ENCODE peak calls at places on chromosomes 4 and X, in six cellular contexts. L is pancreas, T is upper lobe of right lung, O is OCI-LY7, H is GM12878, S is AG04450. V is an unnamed sample.

GRCh38 chrX:128518508-128518907 is 466.3 kb upstream of the ACTRT1 start:
- DNase-seq in L (no peak), T (no peak), O (peak; percentile 4), H (no peak), S (no peak), V (no peak)

GRCh38 chr4:56552273-56552672 is 46.7 kb downstream of the ARL9 start:
- DNase-seq in L (no peak), T (no peak), O (no peak), H (no peak), S (no peak), V (no peak)

GRCh38 chr4:181854142-181854541 is 389.1 kb upstream of the TENM3 start:
- DNase-seq in L (no peak), T (no peak), O (no peak), H (no peak), S (no peak), V (no peak)

GRCh38 chr4:149980941-149981340 is 97.3 kb upstream of the DCLK2 start:
- DNase-seq in L (peak; percentile 59), T (no peak), O (peak; percentile 43), H (no peak), S (no peak), V (peak; percentile 71)

GRCh38 chrX:150856785-150857184 is 41.7 kb downstream of the CD99L2 start:
- DNase-seq in L (no peak), T (no peak), O (no peak), H (no peak), S (no peak), V (no peak)

GRCh38 chr4:140448162-140448561 is 20.7 kb upstream of the CLGN start:
- DNase-seq in L (no peak), T (no peak), O (no peak), H (no peak), S (no peak), V (no peak)

GRCh38 chrX:769796-770195 is 139.2 kb downstream of the SHOX start:
- DNase-seq in L (peak; percentile 5), T (peak; percentile 28), O (peak; percentile 50), H (no peak), S (no peak), V (peak; percentile 22)

GRCh38 chr4:39047691-39048090 is 14.3 kb upstream of the KLHL5 start:
- DNase-seq in L (no peak), T (no peak), O (no peak), H (no peak), S (no peak), V (no peak)

GRCh38 chrX:45743906-45744625 is 543.4 kb upstream of the DIPK2B start:
- DNase-seq in L (no peak), T (no peak), O (no peak), H (no peak), S (no peak), V (no peak)

GRCh38 chr4:74055096-74055495 is 16.6 kb upstream of the CXCL3 start:
- DNase-seq in L (no peak), T (no peak), O (no peak), H (no peak), S (no peak), V (no peak)

GRCh38 chr4:153365003-153365402 is 20.5 kb downstream of the MND1 start:
- DNase-seq in L (no peak), T (no peak), O (no peak), H (no peak), S (no peak), V (peak; percentile 54)

GRCh38 chrX:57984620-57985019 is 74.4 kb upstream of the ZXDA start:
- DNase-seq in L (no peak), T (no peak), O (no peak), H (no peak), S (no peak), V (no peak)
- H3K9me3 ChIP-seq in L (no peaks in the 10 kb centered on the region), T (no peaks in the 10 kb centered on the region), O (no peaks in the 10 kb centered on the region), H (no peaks in the 10 kb centered on the region), S (peaks cover 17% of the 10 kb centered on the region), V (no peaks in the 10 kb centered on the region)

GRCh38 chr4:97367878-97368277 is 775.4 kb downstream of the STPG2 start:
- DNase-seq in L (no peak), T (no peak), O (no peak), H (no peak), S (no peak), V (no peak)
- H3K9me3 ChIP-seq in L (no peaks in the 10 kb centered on the region), T (no peaks in the 10 kb centered on the region), O (no peaks in the 10 kb centered on the region), H (no peaks in the 10 kb centered on the region), S (no peaks in the 10 kb centered on the region), V (no peaks in the 10 kb centered on the region)

DNA sequence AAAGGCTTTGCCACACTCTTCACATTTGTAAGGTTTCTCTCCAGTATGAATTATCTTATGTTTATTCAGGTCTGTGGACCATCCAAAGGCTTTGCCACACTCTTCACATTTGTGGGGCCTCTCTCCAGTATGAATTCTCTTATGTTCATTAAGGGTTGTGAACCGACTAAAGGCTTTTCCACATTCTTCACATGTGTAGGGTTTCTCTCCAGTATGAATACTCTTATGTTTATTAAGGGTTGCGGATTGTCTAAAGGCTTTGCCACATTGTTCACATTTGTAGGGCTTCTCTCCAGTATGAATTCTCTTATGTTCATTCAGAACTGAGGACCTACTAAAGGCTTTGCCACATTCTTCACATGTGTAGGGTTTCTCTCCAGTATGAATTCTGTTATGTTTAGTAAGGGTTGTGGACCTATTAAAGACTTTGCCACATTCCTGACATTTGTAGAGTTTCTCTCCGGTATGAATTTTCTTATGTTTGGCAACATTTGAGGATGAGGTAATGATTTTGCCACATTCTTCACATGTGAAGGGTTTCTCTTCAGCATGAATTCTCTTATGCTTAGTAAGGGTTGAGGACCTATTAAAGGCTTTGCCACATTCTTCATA is 33.7 kb downstream of the ZNF732 start:
- DNase-seq in L (no peak), T (no peak), O (no peak), H (no peak), S (no peak), V (no peak)
- H3K9me3 ChIP-seq in L (peaks cover 4% of the 10 kb centered on the region), T (peaks cover 72% of the 10 kb centered on the region), O (peaks cover 68% of the 10 kb centered on the region), H (no peaks in the 10 kb centered on the region), S (peaks cover 22% of the 10 kb centered on the region), V (no peaks in the 10 kb centered on the region)

GRCh38 chrX:115929480-115929879 is 241.1 kb upstream of the AGTR2 start:
- DNase-seq in L (no peak), T (no peak), O (no peak), H (no peak), S (no peak), V (no peak)
- H3K9me3 ChIP-seq in L (no peaks in the 10 kb centered on the region), T (peaks cover 7% of the 10 kb centered on the region), O (no peaks in the 10 kb centered on the region), H (no peaks in the 10 kb centered on the region), S (no peaks in the 10 kb centered on the region), V (peaks cover 2% of the 10 kb centered on the region)

DNA sequence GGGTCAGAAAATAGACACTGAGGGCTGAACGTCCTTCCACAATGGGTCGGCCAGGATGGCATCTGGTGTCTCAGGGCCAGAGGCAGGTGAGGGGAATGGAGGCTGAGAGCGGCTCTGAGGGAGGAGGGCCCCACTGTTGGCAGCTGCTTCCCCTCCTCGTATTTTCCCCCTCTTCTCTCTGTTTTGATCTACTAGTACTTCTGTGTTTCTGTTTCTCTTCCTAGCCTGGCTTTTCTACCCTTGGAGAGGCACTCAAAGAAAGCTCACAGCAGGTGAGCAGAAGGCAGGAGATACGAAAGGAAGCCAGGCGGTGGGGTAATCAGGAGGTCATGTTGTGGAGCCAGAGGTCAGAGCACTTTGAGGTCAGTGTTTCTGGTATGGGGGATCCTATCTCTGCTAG is 151.8 kb upstream of the GATB start:
- DNase-seq in L (no peak), T (no peak), O (no peak), H (no peak), S (no peak), V (no peak)
- H3K9me3 ChIP-seq in L (no peaks in the 10 kb centered on the region), T (no peaks in the 10 kb centered on the region), O (no peaks in the 10 kb centered on the region), H (no peaks in the 10 kb centered on the region), S (no peaks in the 10 kb centered on the region), V (no peaks in the 10 kb centered on the region)

DNA sequence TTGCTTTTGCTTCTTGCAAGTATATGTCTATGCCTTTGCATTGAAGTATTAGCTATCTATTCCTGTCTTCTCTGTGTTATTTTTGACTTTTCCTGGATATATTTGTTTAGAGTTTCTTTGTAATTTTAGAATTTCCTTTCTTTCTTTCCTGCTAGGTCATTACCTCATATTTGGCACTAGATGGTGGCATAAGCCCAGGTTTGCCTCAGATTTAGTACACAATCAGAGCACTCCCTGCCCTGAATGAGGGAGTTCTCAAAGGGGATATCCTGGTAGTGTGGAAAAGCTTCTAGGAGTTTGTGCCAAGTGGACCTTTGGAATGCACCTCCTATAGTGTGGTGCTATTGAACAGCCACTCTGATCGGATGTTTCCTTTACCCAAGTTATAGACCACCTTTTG is 181.6 kb downstream of the UGT8 start:
- DNase-seq in L (no peak), T (no peak), O (peak; percentile 4), H (no peak), S (no peak), V (no peak)
- H3K9me3 ChIP-seq in L (no peaks in the 10 kb centered on the region), T (no peaks in the 10 kb centered on the region), O (no peaks in the 10 kb centered on the region), H (no peaks in the 10 kb centered on the region), S (no peaks in the 10 kb centered on the region), V (no peaks in the 10 kb centered on the region)